ENCODE peak calls at places on chromosomes 16 and 17, in four cellular contexts. One of them, this sample, is unnamed.

GRCh38 chr17:17147821-17148220 is 58.3 kb downstream of the PLD6 start:
- DNase-seq in CD8-positive, alpha-beta T cell: no peak
- DNase-seq in choroid plexus epithelial cell: no peak
- DNase-seq in transverse colon: no peak
- DNase-seq in this sample: no peak

GRCh38 chr17:10292057-10292931 is 80.5 kb downstream of the MYH13 start:
- DNase-seq in CD8-positive, alpha-beta T cell: no peak
- DNase-seq in choroid plexus epithelial cell: no peak
- DNase-seq in transverse colon: peak
- DNase-seq in this sample: no peak

GRCh38 chr17:48995871-48996695 is 1.1 kb upstream of the IGF2BP1 start:
- DNase-seq in CD8-positive, alpha-beta T cell: no peak
- DNase-seq in choroid plexus epithelial cell: no peak
- DNase-seq in transverse colon: no peak
- DNase-seq in this sample: peak

GRCh38 chr16:57245472-57246113 is 534 bp downstream of the ARL2BP start:
- DNase-seq in CD8-positive, alpha-beta T cell: no peak
- DNase-seq in choroid plexus epithelial cell: peak
- DNase-seq in transverse colon: peak
- DNase-seq in this sample: peak

GRCh38 chr17:49759203-49759602 is 4.7 kb downstream of the FAM117A start:
- DNase-seq in CD8-positive, alpha-beta T cell: no peak
- DNase-seq in choroid plexus epithelial cell: no peak
- DNase-seq in transverse colon: no peak
- DNase-seq in this sample: no peak

GRCh38 chr17:40355123-40355803 is 9.3 kb downstream of the GJD3 start:
- DNase-seq in CD8-positive, alpha-beta T cell: peak
- DNase-seq in choroid plexus epithelial cell: peak
- DNase-seq in transverse colon: peak
- DNase-seq in this sample: peak

GRCh38 chr16:85004587-85005205 is 6.6 kb downstream of the ZDHHC7 start:
- DNase-seq in CD8-positive, alpha-beta T cell: no peak
- DNase-seq in choroid plexus epithelial cell: peak
- DNase-seq in transverse colon: no peak
- DNase-seq in this sample: peak

GRCh38 chr16:12557808-12558207 is 245.9 kb downstream of the CPPED1 start:
- DNase-seq in CD8-positive, alpha-beta T cell: no peak
- DNase-seq in choroid plexus epithelial cell: no peak
- DNase-seq in transverse colon: no peak
- DNase-seq in this sample: no peak

DNA sequence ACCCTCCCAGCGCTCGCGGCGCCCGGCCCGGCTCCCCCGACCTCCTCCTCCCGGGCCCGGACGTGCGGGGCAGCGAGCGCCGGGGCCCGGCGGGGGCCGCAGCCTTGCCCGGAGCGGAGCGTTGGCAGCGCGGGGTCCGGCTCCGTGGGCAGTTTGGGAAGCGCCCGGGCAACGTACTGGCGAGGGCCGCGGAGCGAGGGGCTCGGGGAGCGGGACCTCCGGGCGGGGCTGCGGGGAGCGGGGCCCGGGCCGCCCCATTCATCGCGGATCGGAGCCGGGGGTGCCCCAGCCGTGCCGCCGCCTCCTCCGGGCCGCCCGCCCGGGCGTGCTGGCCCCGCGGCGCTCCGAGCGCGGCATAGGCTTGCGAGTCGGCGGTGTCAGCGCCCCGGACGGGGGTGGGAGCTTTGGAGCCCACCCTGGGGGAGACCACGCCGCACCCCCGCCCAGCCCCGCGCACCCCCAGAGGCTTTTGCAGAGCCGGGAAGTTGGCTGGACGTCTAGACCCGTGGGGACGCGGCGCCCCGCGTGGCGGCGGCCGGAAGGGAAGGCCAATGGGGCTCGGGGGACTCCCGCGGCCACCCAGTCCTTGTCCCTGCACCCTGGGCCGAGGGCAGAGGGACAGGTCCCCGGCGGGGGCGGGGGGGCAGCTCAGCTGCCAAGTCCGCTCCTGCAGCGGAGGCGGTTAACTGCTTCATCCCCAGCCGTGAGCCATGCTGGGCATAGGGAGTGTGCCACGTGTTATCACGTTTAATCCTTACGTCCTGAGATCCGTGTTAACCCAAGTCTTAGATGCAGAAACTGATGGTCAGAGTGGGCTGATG is 852 bp downstream of the ZNF469 start:
- DNase-seq in CD8-positive, alpha-beta T cell: no peak
- DNase-seq in choroid plexus epithelial cell: peak
- DNase-seq in transverse colon: no peak
- DNase-seq in this sample: peak
- TF ChIP-seq CTCF in CD8-positive, alpha-beta T cell: no peak
- TF ChIP-seq CTCF in choroid plexus epithelial cell: peak
- TF ChIP-seq CTCF in transverse colon: peak
- TF ChIP-seq CTCF in this sample: peak

DNA sequence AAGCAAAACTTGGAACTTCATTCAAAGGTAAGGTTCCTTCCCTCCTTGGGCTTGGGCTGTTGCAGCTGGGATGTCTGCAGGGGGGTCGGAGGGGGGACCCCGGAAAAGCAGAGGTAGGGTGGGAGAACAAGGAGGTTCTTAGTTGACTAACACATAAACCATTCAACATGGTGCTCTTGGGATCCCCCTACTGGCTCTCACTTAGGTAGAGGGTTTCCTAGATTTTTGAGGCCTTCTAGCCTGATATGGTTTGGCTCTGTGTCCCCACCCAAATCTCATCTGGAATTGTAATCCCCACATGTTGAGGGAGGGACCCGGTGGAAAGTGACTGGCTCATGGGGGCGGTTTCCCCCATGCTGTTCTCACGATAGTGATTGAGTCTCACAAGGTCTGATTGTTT is 93.9 kb downstream of the RGS9 start:
- DNase-seq in CD8-positive, alpha-beta T cell: no peak
- DNase-seq in choroid plexus epithelial cell: peak
- DNase-seq in transverse colon: no peak
- DNase-seq in this sample: no peak
- TF ChIP-seq CTCF in CD8-positive, alpha-beta T cell: no peak
- TF ChIP-seq CTCF in choroid plexus epithelial cell: peak
- TF ChIP-seq CTCF in transverse colon: no peak
- TF ChIP-seq CTCF in this sample: no peak

GRCh38 chr17:31449746-31450145 is 58.3 kb downstream of the RAB11FIP4 start:
- DNase-seq in CD8-positive, alpha-beta T cell: no peak
- DNase-seq in choroid plexus epithelial cell: no peak
- DNase-seq in transverse colon: no peak
- DNase-seq in this sample: no peak

GRCh38 chr17:31444026-31444425 is 52.6 kb downstream of the RAB11FIP4 start:
- DNase-seq in CD8-positive, alpha-beta T cell: no peak
- DNase-seq in choroid plexus epithelial cell: no peak
- DNase-seq in transverse colon: no peak
- DNase-seq in this sample: no peak

GRCh38 chr17:31443386-31443785 is 51.9 kb downstream of the RAB11FIP4 start:
- DNase-seq in CD8-positive, alpha-beta T cell: no peak
- DNase-seq in choroid plexus epithelial cell: no peak
- DNase-seq in transverse colon: no peak
- DNase-seq in this sample: no peak

GRCh38 chr17:31448467-31449077 is 57.1 kb downstream of the RAB11FIP4 start:
- DNase-seq in CD8-positive, alpha-beta T cell: no peak
- DNase-seq in choroid plexus epithelial cell: peak
- DNase-seq in transverse colon: no peak
- DNase-seq in this sample: no peak

GRCh38 chr17:31446195-31446967 is 54.9 kb downstream of the RAB11FIP4 start:
- DNase-seq in CD8-positive, alpha-beta T cell: no peak
- DNase-seq in choroid plexus epithelial cell: peak
- DNase-seq in transverse colon: no peak
- DNase-seq in this sample: no peak
- TF ChIP-seq CTCF in CD8-positive, alpha-beta T cell: no peak
- TF ChIP-seq CTCF in choroid plexus epithelial cell: peak
- TF ChIP-seq CTCF in transverse colon: no peak
- TF ChIP-seq CTCF in this sample: no peak

GRCh38 chr17:46977348-46977747 is 1.7 kb downstream of the RPRML start:
- DNase-seq in CD8-positive, alpha-beta T cell: no peak
- DNase-seq in choroid plexus epithelial cell: peak
- DNase-seq in transverse colon: peak
- DNase-seq in this sample: no peak
- TF ChIP-seq CTCF in CD8-positive, alpha-beta T cell: no peak
- TF ChIP-seq CTCF in choroid plexus epithelial cell: peak
- TF ChIP-seq CTCF in transverse colon: peak
- TF ChIP-seq CTCF in this sample: no peak

DNA sequence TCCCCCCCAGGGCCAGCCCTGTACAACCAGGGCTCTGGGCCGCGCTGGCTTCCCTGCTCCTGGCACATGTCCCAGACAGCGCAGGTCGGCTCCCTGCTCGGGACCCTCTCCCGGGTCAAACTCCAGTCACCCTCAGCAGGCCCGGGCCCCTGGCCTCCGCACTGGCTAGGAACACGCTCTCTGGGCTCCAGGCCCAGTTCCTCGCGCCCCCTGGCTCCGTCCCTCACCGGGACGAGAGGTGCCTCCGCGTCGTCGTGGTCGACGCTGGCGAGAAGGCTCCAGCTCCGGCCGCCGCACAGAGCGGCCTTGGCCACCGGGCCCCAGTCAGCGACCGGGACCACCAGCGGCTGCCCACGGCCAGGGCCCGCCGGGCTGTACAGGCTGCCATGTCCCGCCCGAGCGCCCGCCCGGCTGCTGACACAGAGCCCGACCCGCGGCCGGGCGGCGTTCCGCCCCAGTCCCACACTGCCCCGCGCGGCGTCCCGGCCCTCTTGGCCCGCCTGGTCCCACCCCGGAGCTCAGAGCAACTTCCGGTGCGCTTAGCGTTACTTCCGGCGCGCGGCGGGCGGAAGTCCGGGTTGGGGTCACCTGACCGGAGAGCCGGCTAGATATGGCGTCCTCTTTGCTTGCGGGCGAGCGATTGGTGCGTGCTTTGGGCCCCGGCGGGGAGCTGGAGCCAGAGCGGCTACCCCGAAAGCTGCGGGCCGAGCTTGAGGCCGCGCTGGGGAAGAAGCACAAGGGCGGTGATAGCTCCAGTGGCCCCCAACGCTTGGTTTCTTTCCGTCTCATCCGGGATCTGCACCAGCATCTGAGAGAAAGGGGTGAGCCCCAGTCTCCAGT is at the start of gene POLDIP2:
- DNase-seq in CD8-positive, alpha-beta T cell: peak
- DNase-seq in choroid plexus epithelial cell: peak
- DNase-seq in transverse colon: peak
- DNase-seq in this sample: peak
- TF ChIP-seq CTCF in CD8-positive, alpha-beta T cell: no peak
- TF ChIP-seq CTCF in choroid plexus epithelial cell: no peak
- TF ChIP-seq CTCF in transverse colon: no peak
- TF ChIP-seq CTCF in this sample: no peak

GRCh38 chr16:3059041-3059722 is 6.3 kb upstream of the IL32 start:
- DNase-seq in CD8-positive, alpha-beta T cell: peak
- DNase-seq in choroid plexus epithelial cell: peak
- DNase-seq in transverse colon: peak
- DNase-seq in this sample: peak
- TF ChIP-seq CTCF in CD8-positive, alpha-beta T cell: peak
- TF ChIP-seq CTCF in choroid plexus epithelial cell: peak
- TF ChIP-seq CTCF in transverse colon: peak
- TF ChIP-seq CTCF in this sample: peak

GRCh38 chr16:82625066-82625968 is 1.5 kb upstream of the CDH13 start:
- DNase-seq in CD8-positive, alpha-beta T cell: no peak
- DNase-seq in choroid plexus epithelial cell: no peak
- DNase-seq in transverse colon: no peak
- DNase-seq in this sample: no peak

GRCh38 chr16:82621796-82622195 is 5.0 kb upstream of the CDH13 start:
- DNase-seq in CD8-positive, alpha-beta T cell: no peak
- DNase-seq in choroid plexus epithelial cell: no peak
- DNase-seq in transverse colon: no peak
- DNase-seq in this sample: no peak
- TF ChIP-seq CTCF in CD8-positive, alpha-beta T cell: no peak
- TF ChIP-seq CTCF in choroid plexus epithelial cell: peak
- TF ChIP-seq CTCF in transverse colon: no peak
- TF ChIP-seq CTCF in this sample: no peak

GRCh38 chr17:4017377-4017776 is 53.1 kb upstream of the ATP2A3 start:
- DNase-seq in CD8-positive, alpha-beta T cell: no peak
- DNase-seq in choroid plexus epithelial cell: no peak
- DNase-seq in transverse colon: no peak
- DNase-seq in this sample: no peak
- TF ChIP-seq CTCF in CD8-positive, alpha-beta T cell: no peak
- TF ChIP-seq CTCF in choroid plexus epithelial cell: peak
- TF ChIP-seq CTCF in transverse colon: no peak
- TF ChIP-seq CTCF in this sample: no peak

GRCh38 chr17:21096874-21097273 is 29.9 kb upstream of the DHRS7B start:
- DNase-seq in CD8-positive, alpha-beta T cell: no peak
- DNase-seq in choroid plexus epithelial cell: no peak
- DNase-seq in transverse colon: no peak
- DNase-seq in this sample: no peak

GRCh38 chr17:21094298-21094704 is 32.5 kb upstream of the DHRS7B start:
- DNase-seq in CD8-positive, alpha-beta T cell: no peak
- DNase-seq in choroid plexus epithelial cell: no peak
- DNase-seq in transverse colon: no peak
- DNase-seq in this sample: no peak

GRCh38 chr17:21090889-21091618 is 35.7 kb upstream of the DHRS7B start:
- DNase-seq in CD8-positive, alpha-beta T cell: no peak
- DNase-seq in choroid plexus epithelial cell: peak
- DNase-seq in transverse colon: no peak
- DNase-seq in this sample: no peak

GRCh38 chr17:21098934-21099687 is 27.7 kb upstream of the DHRS7B start:
- DNase-seq in CD8-positive, alpha-beta T cell: peak
- DNase-seq in choroid plexus epithelial cell: peak
- DNase-seq in transverse colon: peak
- DNase-seq in this sample: no peak

DNA sequence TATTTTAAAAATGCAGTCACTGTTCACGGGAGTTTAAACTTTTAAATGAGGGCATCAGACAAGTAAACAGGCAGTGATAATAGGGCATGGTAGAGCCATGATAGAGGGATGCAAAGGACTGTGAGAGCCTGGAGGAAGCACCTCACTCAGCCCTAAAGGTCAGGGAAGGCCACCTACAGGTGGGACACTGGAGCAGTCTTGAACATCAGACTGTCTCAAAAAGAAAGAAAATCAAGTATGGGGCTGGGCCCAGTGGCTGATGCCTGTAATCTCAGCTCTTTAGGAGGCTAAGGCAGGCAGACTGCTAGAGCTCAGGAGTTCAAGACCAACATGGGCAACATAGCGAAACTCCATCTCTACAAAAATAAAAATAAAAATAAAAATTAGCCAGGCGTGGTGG is 31.0 kb upstream of the DHRS7B start:
- DNase-seq in CD8-positive, alpha-beta T cell: no peak
- DNase-seq in choroid plexus epithelial cell: no peak
- DNase-seq in transverse colon: no peak
- DNase-seq in this sample: no peak
- TF ChIP-seq CTCF in CD8-positive, alpha-beta T cell: no peak
- TF ChIP-seq CTCF in choroid plexus epithelial cell: no peak
- TF ChIP-seq CTCF in transverse colon: no peak
- TF ChIP-seq CTCF in this sample: no peak

GRCh38 chr17:74117999-74118421 is 85.5 kb upstream of the RPL38 start:
- DNase-seq in CD8-positive, alpha-beta T cell: no peak
- DNase-seq in choroid plexus epithelial cell: no peak
- DNase-seq in transverse colon: no peak
- DNase-seq in this sample: no peak
- TF ChIP-seq CTCF in CD8-positive, alpha-beta T cell: no peak
- TF ChIP-seq CTCF in choroid plexus epithelial cell: no peak
- TF ChIP-seq CTCF in transverse colon: no peak
- TF ChIP-seq CTCF in this sample: no peak